ENCODE peak calls at places on chromosomes 7 and 10, in seven cellular contexts. R is activated CD8-positive, alpha-beta T cell treated with anti-CD3 and anti-CD28 coated beads for 36 hours; G is AG10803; W is body of pancreas; C is neural crest cell; M is GM13976; J is CD8-positive, alpha-beta T cell. K is an unnamed sample.
A peak's percentile ranks its signal among the peaks of the same experiment; 100 is the strongest.

GRCh38 chr7:1510780-1511154 is 6.6 kb upstream of the INTS1 start:
- DNase-seq in W (no peak), R (no peak), M (no peak), C (no peak), J (no peak), G (no peak), K (no peak)

GRCh38 chr10:9331583-9332008 is 1277.1 kb downstream of the GATA3 start:
- DNase-seq in R (no peak), M (peak; percentile 58), J (no peak), G (peak; percentile 58), C (no peak), W (no peak), K (no peak)

GRCh38 chr10:14975672-14976273 is 16.6 kb downstream of the MEIG1 start:
- DNase-seq in J (no peak), R (no peak), M (no peak), W (no peak), G (no peak), C (no peak), K (no peak)

GRCh38 chr7:128911441-128912031 is 1.0 kb upstream of the KCP start:
- DNase-seq in W (peak; percentile 25), J (no peak), M (no peak), G (no peak), C (no peak), R (no peak), K (peak; percentile 30)

GRCh38 chr7:362416-363096 is 72.6 kb downstream of the FOXL3 start:
- DNase-seq in J (peak; percentile 57), M (no peak), C (no peak), R (peak; percentile 69), W (peak; percentile 52), G (peak; percentile 13), K (no peak)

GRCh38 chr10:104274762-104275721 is 6.1 kb downstream of the GSTO2 start:
- DNase-seq in M (peak; percentile 79), J (peak; percentile 35), W (peak; percentile 59), G (peak; percentile 23), R (peak; percentile 59), C (peak; percentile 34), K (peak; percentile 65)

GRCh38 chr10:26721561-26721960 is 24.1 kb downstream of the PDSS1 start:
- DNase-seq in C (no peak), J (peak; percentile 63), G (no peak), W (peak; percentile 8), M (no peak), R (peak; percentile 83), K (no peak)

GRCh38 chr7:107430057-107430456 is 39.8 kb upstream of the GPR22 start:
- DNase-seq in C (no peak), M (no peak), R (no peak), W (no peak), G (no peak), J (no peak), K (no peak)

GRCh38 chr10:87696922-87697714 is 37.4 kb downstream of the PAPSS2 start:
- DNase-seq in C (no peak), G (no peak), J (no peak), R (no peak), W (no peak), M (no peak), K (no peak)

GRCh38 chr7:6026011-6026819 is 5.0 kb upstream of the ANKRD61 start:
- DNase-seq in R (peak; percentile 81), G (peak; percentile 26), J (peak; percentile 78), M (peak; percentile 79), C (peak; percentile 6), W (peak; percentile 64), K (peak; percentile 49)

GRCh38 chr7:15889501-15889900 is 203.0 kb upstream of the MEOX2 start:
- DNase-seq in M (no peak), C (no peak), R (no peak), W (no peak), J (no peak), G (peak; percentile 5), K (peak; percentile 46)

GRCh38 chr7:51276091-51276605 is 40.5 kb downstream of the COBL start:
- DNase-seq in M (no peak), J (no peak), R (no peak), G (no peak), W (no peak), C (no peak), K (no peak)

GRCh38 chr10:22341190-22341935 is 3.9 kb upstream of the SPAG6 start:
- DNase-seq in G (peak; percentile 34), W (no peak), C (no peak), J (no peak), M (peak; percentile 53), R (no peak), K (no peak)

GRCh38 chr10:103693070-103693811 is 162.1 kb downstream of the SH3PXD2A start:
- DNase-seq in C (no peak), R (peak; percentile 60), W (no peak), J (peak; percentile 35), M (peak; percentile 73), G (no peak), K (peak; percentile 33)

GRCh38 chr10:9299966-9300365 is 1245.5 kb downstream of the GATA3 start:
- DNase-seq in R (no peak), W (no peak), C (no peak), M (no peak), J (no peak), G (no peak), K (no peak)

GRCh38 chr7:99396914-99397631 is 11.3 kb downstream of the PDAP1 start:
- DNase-seq in R (no peak), J (no peak), C (no peak), W (no peak), M (no peak), G (no peak), K (no peak)

GRCh38 chr10:670038-670437 is 19.4 kb downstream of the DIP2C start:
- DNase-seq in G (no peak), R (no peak), C (no peak), M (no peak), J (no peak), W (no peak), K (no peak)

GRCh38 chr7:38102486-38102885 is 75.6 kb upstream of the STARD3NL start:
- DNase-seq in M (no peak), W (no peak), G (peak; percentile 54), C (no peak), J (no peak), R (no peak), K (no peak)

GRCh38 chr7:124031919-124032318 is 948 bp downstream of the TMEM229A start:
- DNase-seq in M (peak; percentile 13), R (no peak), C (peak; percentile 16), G (no peak), J (no peak), W (no peak), K (peak; percentile 8)

GRCh38 chr7:25722856-25723255 is 429.1 kb upstream of the NFE2L3 start:
- DNase-seq in M (no peak), G (no peak), C (no peak), R (no peak), W (no peak), J (no peak), K (no peak)

GRCh38 chr7:156827587-156828203 is 65.3 kb downstream of the LMBR1 start:
- DNase-seq in M (no peak), G (peak; percentile 36), C (no peak), J (no peak), R (no peak), W (no peak), K (no peak)

DNA sequence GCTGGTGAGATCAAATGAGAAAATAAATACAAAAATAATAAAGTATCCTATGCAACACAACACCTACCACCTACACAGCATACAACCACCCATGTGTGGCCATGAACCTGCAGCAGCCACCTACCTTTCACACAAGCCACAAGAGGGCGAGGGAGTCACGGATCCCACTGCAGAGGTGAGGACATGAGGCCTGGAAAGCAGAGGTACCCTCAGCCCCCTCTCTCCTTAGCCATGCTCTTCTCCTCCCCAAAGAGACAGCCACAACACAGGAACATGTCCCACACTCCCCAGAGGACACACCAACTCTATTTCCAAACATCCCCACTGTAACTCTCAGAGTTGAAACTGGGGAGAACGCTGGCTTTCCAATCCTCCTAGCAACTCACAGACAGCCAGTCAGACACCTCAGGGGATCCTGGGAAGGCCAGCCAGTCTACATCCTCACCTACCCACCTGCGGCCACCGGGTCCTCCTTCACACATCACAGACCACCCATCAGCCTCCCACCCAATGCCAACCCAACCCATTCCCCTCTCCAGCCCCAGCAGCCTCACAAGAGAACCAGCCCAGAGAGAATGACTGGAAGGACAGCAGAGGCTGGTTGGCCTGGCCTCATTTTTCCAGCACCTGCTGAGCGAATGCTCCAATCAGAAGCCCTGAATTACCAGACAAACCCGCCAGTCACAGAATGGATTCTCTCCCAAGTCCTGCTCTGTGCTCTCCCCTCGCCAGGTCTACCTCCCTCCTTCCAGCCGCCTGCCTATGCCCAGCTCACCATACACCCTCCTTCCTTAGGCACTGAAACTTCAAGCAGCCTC is 18.4 kb downstream of the DLG5 start:
- DNase-seq in C (no peak), R (peak; percentile 13), G (no peak), J (no peak), M (no peak), W (no peak), K (no peak)
- TF ChIP-seq CTCF in C (peak; percentile 33), R (no peak), G (no peak), J (no peak), M (peak; percentile 26), W (no peak), K (no peak)

GRCh38 chr10:117723343-117723742 is 180.8 kb downstream of the EMX2 start:
- DNase-seq in J (no peak), G (peak; percentile 31), R (no peak), M (no peak), C (no peak), W (no peak), K (no peak)
- TF ChIP-seq CTCF in J (no peak), G (peak; percentile 32), R (no peak), M (no peak), C (no peak), W (no peak), K (no peak)

GRCh38 chr7:66657798-66658197 is 29.1 kb downstream of the KCTD7 start:
- DNase-seq in G (no peak), M (no peak), C (no peak), R (no peak), W (no peak), J (no peak), K (no peak)

DNA sequence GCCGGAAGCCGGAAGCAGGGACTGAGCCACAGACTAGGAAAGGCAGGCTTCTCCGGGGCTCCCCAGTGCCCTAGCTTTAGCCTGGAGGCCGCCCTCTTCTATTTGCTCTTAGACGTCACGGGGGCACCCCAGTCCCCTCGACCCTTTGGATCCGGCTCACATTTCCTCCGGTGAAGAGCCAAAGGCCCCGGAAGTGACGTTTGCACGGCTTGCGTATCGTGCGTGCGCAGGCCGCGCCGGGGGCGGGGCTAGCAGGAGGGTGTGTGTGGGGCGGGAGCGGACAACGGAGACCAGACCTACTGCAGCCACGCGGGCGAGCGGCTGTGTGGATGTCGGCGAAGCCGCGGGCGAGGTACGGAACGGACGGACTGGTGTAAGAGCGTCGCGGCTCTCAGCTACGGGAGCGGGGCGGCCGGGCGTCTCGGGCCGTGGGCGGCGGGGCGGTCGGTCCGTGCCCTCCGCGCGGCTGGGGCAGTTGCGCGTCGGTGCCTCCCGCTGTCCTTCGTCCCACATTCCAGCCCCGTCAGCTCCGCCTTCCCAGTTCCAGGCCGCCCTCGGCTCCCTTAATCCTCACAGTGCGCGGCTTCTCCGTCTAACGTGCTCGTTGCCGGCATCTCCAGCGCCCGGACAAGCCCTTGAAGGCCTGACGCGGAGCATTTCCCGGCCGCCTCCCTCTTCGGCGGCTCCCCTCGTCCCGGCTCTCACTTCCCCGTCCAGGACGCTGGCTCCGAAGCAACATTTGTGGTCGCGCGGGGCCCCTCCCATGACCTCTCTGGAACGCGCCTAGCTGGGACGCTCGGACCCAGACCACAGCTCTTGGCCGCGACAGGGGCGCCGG is 25.8 kb downstream of the KCTD7 start:
- DNase-seq in M (peak; percentile 99), R (peak; percentile 99), J (peak; percentile 98), G (peak; percentile 96), W (peak; percentile 98), C (peak; percentile 96), K (peak; percentile 96)
- TF ChIP-seq CTCF in M (no peak), R (no peak), J (no peak), G (no peak), W (no peak), C (no peak), K (no peak)

GRCh38 chr7:98284335-98285036 is 3.0 kb downstream of the BRI3 start:
- DNase-seq in C (no peak), M (no peak), W (peak; percentile 89), J (no peak), G (peak; percentile 97), R (no peak), K (peak; percentile 57)
- TF ChIP-seq CTCF in C (no peak), M (no peak), W (no peak), J (no peak), G (no peak), R (no peak), K (no peak)

K was measured in endothelial cell.